ENCODE peak calls at places on chromosomes 11 and 22, in seven cellular contexts. W is A549, O is chondrocyte, C is NCI-H1092 treated with DMSO at 0.1 percent for 48 hours, J is amniotic stem cell, Y is NCI-H82, P is NCI-H2171. X is an unnamed sample.
A peak's percentile ranks its signal among the peaks of the same experiment; 100 is the strongest.

GRCh38 chr11:95095858-95096587 is 6.4 kb downstream of the ENDOD1 start:
- DNase-seq in P (no peak), W (no peak), Y (no peak), C (no peak), O (no peak), J (peak; percentile 41), X (no peak)

GRCh38 chr11:12159351-12160099 is 49.1 kb downstream of the MICAL2 start:
- DNase-seq in W (peak; percentile 69), J (peak; percentile 51), Y (no peak), O (no peak), C (no peak), P (no peak), X (no peak)

GRCh38 chr11:70126494-70126893 is 48.4 kb downstream of the ANO1 start:
- DNase-seq in Y (no peak), O (no peak), J (no peak), W (no peak), P (no peak), C (no peak), X (no peak)

GRCh38 chr22:33589297-33589696 is 331.0 kb downstream of the LARGE1 start:
- DNase-seq in C (no peak), O (no peak), J (no peak), W (no peak), Y (no peak), P (no peak), X (no peak)

GRCh38 chr11:75431533-75432525 is 1.2 kb downstream of the KLHL35 start:
- DNase-seq in C (no peak), O (peak; percentile 52), Y (no peak), P (no peak), J (no peak), W (no peak), X (no peak)

GRCh38 chr11:70192666-70193410 is 10.3 kb upstream of the FADD start:
- DNase-seq in C (no peak), P (peak; percentile 51), O (no peak), J (no peak), W (no peak), Y (no peak), X (no peak)

GRCh38 chr22:18063311-18063710 is 14.5 kb upstream of the PEX26 start:
- DNase-seq in O (peak; percentile 18), C (no peak), W (no peak), Y (no peak), P (no peak), J (no peak), X (no peak)

GRCh38 chr11:44939673-44940072 is 11.0 kb downstream of the TP53I11 start:
- DNase-seq in J (no peak), P (no peak), O (no peak), C (no peak), W (no peak), Y (peak; percentile 31), X (no peak)

GRCh38 chr11:18016789-18017188 is 3.9 kb upstream of the SERGEF start:
- DNase-seq in C (no peak), W (no peak), J (no peak), Y (peak; percentile 78), O (no peak), P (no peak), X (no peak)

GRCh38 chr11:122871302-122871701 is 11.3 kb upstream of the JHY start:
- DNase-seq in W (no peak), J (no peak), Y (no peak), O (no peak), C (no peak), P (no peak), X (no peak)

GRCh38 chr22:25159028-25159427 is 40.6 kb upstream of the CRYBB3 start:
- DNase-seq in C (no peak), O (peak; percentile 72), J (no peak), W (no peak), P (no peak), Y (no peak), X (no peak)

GRCh38 chr11:120337896-120338840 is 2.0 kb downstream of the ARHGEF12 start:
- DNase-seq in O (no peak), W (no peak), P (no peak), J (no peak), C (no peak), Y (peak; percentile 50), X (no peak)

GRCh38 chr11:46450846-46451470 is 59.4 kb upstream of the CHRM4 start:
- DNase-seq in W (no peak), J (no peak), C (peak; percentile 15), P (no peak), O (no peak), Y (no peak), X (no peak)

GRCh38 chr11:115391598-115391997 is 112.6 kb downstream of the CADM1 start:
- DNase-seq in J (no peak), P (peak; percentile 67), C (peak; percentile 25), O (no peak), W (no peak), Y (peak; percentile 70), X (no peak)

GRCh38 chr11:76234704-76235232 is 28.5 kb upstream of the WNT11 start:
- DNase-seq in W (peak; percentile 60), O (no peak), C (no peak), Y (no peak), P (no peak), J (peak; percentile 52), X (no peak)

GRCh38 chr11:70834277-70834940 is 418.0 kb downstream of the SHANK2 start:
- DNase-seq in C (no peak), P (no peak), W (no peak), Y (no peak), J (no peak), O (no peak), X (no peak)

GRCh38 chr11:2342981-2343380 is 34.1 kb upstream of the CD81 start:
- DNase-seq in W (no peak), C (no peak), P (no peak), J (no peak), O (no peak), Y (no peak), X (no peak)

GRCh38 chr22:50444663-50445062 is 30.2 kb downstream of the SBF1 start:
- DNase-seq in P (no peak), W (no peak), O (no peak), J (no peak), C (no peak), Y (no peak), X (no peak)

GRCh38 chr11:75100314-75100713 is 3.6 kb upstream of the OR2AT4 start:
- DNase-seq in W (peak; percentile 52), O (no peak), Y (no peak), P (no peak), J (no peak), C (no peak), X (no peak)

GRCh38 chr11:76120513-76121081 is 85.7 kb downstream of the WNT11 start:
- DNase-seq in O (no peak), Y (no peak), W (no peak), J (no peak), C (peak; percentile 54), P (no peak), X (no peak)

GRCh38 chr22:18976197-18976751 is 40.2 kb upstream of the PRODH start:
- DNase-seq in W (no peak), J (no peak), C (no peak), O (peak; percentile 56), Y (no peak), P (no peak), X (no peak)

GRCh38 chr11:78651923-78652602 is 77.4 kb upstream of the NARS2 start:
- DNase-seq in J (no peak), W (no peak), Y (no peak), O (no peak), P (no peak), C (no peak), X (no peak)

X was measured in Panc1.